ENCODE peak calls at places on chromosomes 16 and 17, in eight cellular contexts. R is gastrocnemius medialis, S is choroid plexus epithelial cell, Y is left ventricle myocardium inferior, D is fibroblast of lung, A is IMR-90, C is kidney epithelial cell, P is AG04450. G is an unnamed sample.

GRCh38 chr17:40611840-40612509 is 35.6 kb downstream of the SMARCE1 start:
- DNase-seq in R (no peak), S (no peak), Y (no peak), D (no peak), A (no peak), C (no peak), P (no peak), G (no peak)

GRCh38 chr17:31299624-31300023 is 2.6 kb upstream of the OMG start:
- DNase-seq in R (no peak), S (no peak), Y (no peak), D (no peak), A (no peak), C (no peak), P (no peak), G (no peak)

GRCh38 chr16:66924527-66925321 is 611 bp downstream of the RRAD start:
- DNase-seq in R (peak; percentile 67), S (no peak), Y (peak; percentile 56), D (no peak), A (no peak), C (no peak), P (no peak), G (no peak)

GRCh38 chr17:82458885-82459424 is 414 bp downstream of the NARF start:
- DNase-seq in R (no peak), S (peak; percentile 62), Y (no peak), D (peak; percentile 34), A (peak; percentile 19), C (no peak), P (no peak), G (no peak)

GRCh38 chr17:65595071-65595655 is 33.7 kb upstream of the AXIN2 start:
- DNase-seq in R (no peak), S (peak; percentile 13), Y (no peak), D (no peak), A (no peak), C (no peak), P (no peak), G (no peak)

GRCh38 chr17:17028059-17028877 is 14.0 kb upstream of the MPRIP start:
- DNase-seq in R (peak; percentile 46), S (peak; percentile 59), Y (peak; percentile 77), D (peak; percentile 94), A (peak; percentile 35), C (peak; percentile 88), P (no peak), G (no peak)

GRCh38 chr16:1331712-1332617 is 1.5 kb upstream of the BAIAP3 start:
- DNase-seq in R (peak; percentile 47), S (peak; percentile 82), Y (peak; percentile 63), D (peak; percentile 25), A (peak; percentile 30), C (peak; percentile 72), P (no peak), G (no peak)

GRCh38 chr16:58129097-58129936 is at the start of gene CFAP20:
- DNase-seq in R (peak; percentile 99), S (peak; percentile 100), Y (peak; percentile 99), D (peak; percentile 100), A (peak; percentile 100), C (peak; percentile 99), P (peak; percentile 100), G (peak; percentile 100)

GRCh38 chr17:245020-245419 is 63.6 kb upstream of the DOC2B start:
- DNase-seq in R (no peak), S (no peak), Y (peak; percentile 2), D (no peak), A (no peak), C (no peak), P (no peak), G (no peak)

GRCh38 chr16:17481741-17482140 is 11.0 kb upstream of the XYLT1 start:
- DNase-seq in R (no peak), S (no peak), Y (no peak), D (no peak), A (no peak), C (no peak), P (no peak), G (no peak)

GRCh38 chr17:28937044-28937729 is 14.1 kb downstream of the PHF12 start:
- DNase-seq in R (no peak), S (peak; percentile 38), Y (no peak), D (no peak), A (peak; percentile 41), C (no peak), P (no peak), G (no peak)

GRCh38 chr17:27379863-27380533 is 76.2 kb upstream of the KSR1 start:
- DNase-seq in R (peak; percentile 24), S (peak; percentile 64), Y (peak; percentile 75), D (peak; percentile 73), A (peak; percentile 43), C (no peak), P (no peak), G (no peak)

GRCh38 chr17:49035470-49036269 is 38.5 kb downstream of the IGF2BP1 start:
- DNase-seq in R (peak; percentile 18), S (peak; percentile 65), Y (peak; percentile 30), D (peak; percentile 33), A (peak; percentile 17), C (no peak), P (no peak), G (no peak)
- TF ChIP-seq CTCF in R (peak; percentile 67), S (peak; percentile 88), Y (peak; percentile 74), D (peak; percentile 91), A (peak; percentile 56), C (peak; percentile 81), P (peak; percentile 81), G (peak; percentile 79)

DNA sequence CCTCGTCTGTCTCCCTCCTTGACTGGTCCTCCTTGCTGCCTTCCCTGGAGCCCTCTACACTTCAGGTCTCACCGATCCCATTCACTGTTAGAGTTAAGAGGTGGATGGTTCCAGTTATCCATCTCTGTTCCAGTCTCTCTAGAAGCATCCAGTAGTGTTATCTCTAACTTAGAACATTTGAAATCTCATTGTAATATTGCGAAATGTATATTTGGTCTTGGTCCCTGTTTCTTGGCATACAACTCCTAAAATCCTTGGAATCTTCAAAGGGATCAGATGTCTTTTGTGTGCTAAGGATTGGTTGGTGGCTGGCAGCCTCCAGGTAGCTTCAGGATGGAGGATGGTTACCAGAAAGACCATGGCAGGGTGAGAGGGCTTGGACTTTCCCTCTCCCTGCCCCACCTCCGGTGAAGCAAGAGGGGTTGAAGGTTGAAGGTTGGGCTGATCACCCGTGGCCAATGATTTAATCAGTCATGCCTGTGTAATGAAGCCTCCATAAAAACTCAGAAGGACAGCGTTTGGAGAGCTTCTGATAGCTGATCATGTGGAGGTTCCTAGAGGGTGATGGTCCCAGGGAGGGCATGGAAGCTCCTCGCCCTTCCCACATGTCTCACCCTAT is 59.1 kb downstream of the NTN1 start:
- DNase-seq in R (no peak), S (no peak), Y (no peak), D (no peak), A (no peak), C (no peak), P (no peak), G (no peak)
- H3K4me3 ChIP-seq in R (no peak overlapping the region), S (no peak overlapping the region), Y (no peak overlapping the region), D (no peak overlapping the region), A (no peak overlapping the region), C (no peak overlapping the region), P (no peak overlapping the region), G (no peak overlapping the region)

GRCh38 chr17:43211123-43211479 is 574 bp upstream of the TMEM106A start:
- DNase-seq in R (no peak), S (peak; percentile 4), Y (no peak), D (no peak), A (no peak), C (no peak), P (no peak), G (no peak)

GRCh38 chr17:43210576-43210975 is 1.1 kb upstream of the TMEM106A start:
- DNase-seq in R (no peak), S (no peak), Y (no peak), D (no peak), A (no peak), C (no peak), P (no peak), G (no peak)

GRCh38 chr17:43212641-43213490 is 1.2 kb downstream of the TMEM106A start:
- DNase-seq in R (no peak), S (peak; percentile 31), Y (no peak), D (peak; percentile 4), A (no peak), C (no peak), P (no peak), G (no peak)

GRCh38 chr17:43213545-43213944 is 1.9 kb downstream of the TMEM106A start:
- DNase-seq in R (no peak), S (no peak), Y (no peak), D (no peak), A (no peak), C (no peak), P (no peak), G (no peak)

DNA sequence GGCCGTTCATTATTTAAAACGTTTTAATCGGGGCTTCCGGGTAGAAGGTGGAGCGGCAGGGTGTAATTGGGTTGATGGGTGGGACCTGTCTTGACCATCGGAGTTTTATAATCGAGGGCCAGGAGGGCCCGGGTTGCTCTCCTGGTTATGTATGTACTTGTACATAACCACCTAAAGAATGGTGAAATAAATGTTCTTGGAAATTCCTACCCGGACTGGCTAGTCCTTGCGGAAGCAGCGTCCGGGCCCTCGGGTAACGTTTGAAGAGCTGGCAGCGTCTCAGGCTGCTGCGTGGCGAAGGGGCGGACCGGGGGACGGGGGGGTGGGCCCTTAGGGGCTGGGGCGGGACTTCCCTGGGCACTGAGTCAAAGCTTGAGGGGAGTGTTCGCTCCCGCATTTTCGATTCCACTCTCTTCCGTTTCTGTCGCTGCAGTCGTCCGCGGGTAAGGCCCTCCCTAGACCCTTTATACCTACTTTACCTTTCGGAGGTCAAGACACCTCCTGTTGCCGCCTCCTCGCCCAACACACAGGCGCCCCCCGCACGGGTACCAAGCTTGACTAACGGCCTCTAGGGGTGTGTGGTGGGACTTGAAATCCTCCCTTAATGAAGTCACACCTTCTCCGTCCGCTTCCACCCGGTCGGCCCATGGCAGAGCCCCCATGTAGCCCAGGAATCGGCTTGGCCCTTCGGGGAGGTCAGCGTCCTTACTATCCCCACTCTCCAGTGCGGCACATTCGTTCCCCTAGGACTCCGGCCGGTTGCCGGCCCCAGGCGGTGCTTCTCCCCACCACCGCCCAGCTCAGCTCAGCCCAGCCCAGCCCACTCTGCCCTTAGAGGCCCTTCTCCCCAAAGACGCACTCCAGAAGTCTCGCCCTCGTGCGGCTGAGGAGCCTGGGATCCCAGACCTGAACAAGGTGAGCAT is at the start of gene TMEM106A:
- DNase-seq in R (peak; percentile 45), S (peak; percentile 89), Y (peak; percentile 81), D (peak; percentile 84), A (peak; percentile 85), C (peak; percentile 49), P (peak; percentile 67), G (peak; percentile 58)
- TF ChIP-seq CTCF in R (no peak), S (peak; percentile 59), Y (peak; percentile 50), D (peak; percentile 42), A (peak; percentile 30), C (peak; percentile 41), P (peak; percentile 44), G (peak; percentile 18)

GRCh38 chr17:80719449-80719848 is 174.8 kb downstream of the RPTOR start:
- DNase-seq in R (no peak), S (no peak), Y (no peak), D (no peak), A (no peak), C (no peak), P (no peak), G (no peak)

GRCh38 chr17:80717661-80718060 is 173.0 kb downstream of the RPTOR start:
- DNase-seq in R (no peak), S (no peak), Y (no peak), D (no peak), A (no peak), C (no peak), P (no peak), G (no peak)

GRCh38 chr17:80720624-80721577 is 176.3 kb downstream of the RPTOR start:
- DNase-seq in R (no peak), S (peak; percentile 83), Y (no peak), D (peak; percentile 75), A (peak; percentile 86), C (peak; percentile 49), P (no peak), G (no peak)

GRCh38 chr17:80718428-80718827 is 173.8 kb downstream of the RPTOR start:
- DNase-seq in R (no peak), S (no peak), Y (no peak), D (no peak), A (no peak), C (no peak), P (no peak), G (no peak)

GRCh38 chr17:80716986-80717385 is 172.3 kb downstream of the RPTOR start:
- DNase-seq in R (no peak), S (no peak), Y (no peak), D (no peak), A (peak; percentile 58), C (no peak), P (no peak), G (no peak)
- H3K4me3 ChIP-seq in R (no peak overlapping the region), S (no peak overlapping the region), Y (no peak overlapping the region), D (no peak overlapping the region), A (no peak overlapping the region), C (no peak overlapping the region), P (no peak overlapping the region), G (no peak overlapping the region)

G was measured in AG04449.